ENCODE peak calls at places on chromosomes 13 and 19, in four cellular contexts. One of them, this sample, is unnamed.

GRCh38 chr13:111275995-111276618 is 44.3 kb upstream of the TEX29 start:
- DNase-seq in RWPE1: no peak
- DNase-seq in left ventricle myocardium inferior: no peak
- DNase-seq in pancreas: no peak
- DNase-seq in this sample: no peak

GRCh38 chr13:100546713-100547405 is 41.7 kb downstream of the GGACT start:
- DNase-seq in RWPE1: no peak
- DNase-seq in left ventricle myocardium inferior: no peak
- DNase-seq in pancreas: no peak
- DNase-seq in this sample: no peak

GRCh38 chr19:30710721-30711120 is 338.5 kb downstream of the ZNF536 start:
- DNase-seq in RWPE1: no peak
- DNase-seq in left ventricle myocardium inferior: no peak
- DNase-seq in pancreas: no peak
- DNase-seq in this sample: no peak

GRCh38 chr19:13366529-13367143 is 139.6 kb downstream of the CACNA1A start:
- DNase-seq in RWPE1: peak
- DNase-seq in left ventricle myocardium inferior: no peak
- DNase-seq in pancreas: no peak
- DNase-seq in this sample: no peak

GRCh38 chr19:36060430-36060829 is 5.7 kb downstream of the WDR62 start:
- DNase-seq in RWPE1: peak
- DNase-seq in left ventricle myocardium inferior: peak
- DNase-seq in pancreas: no peak
- DNase-seq in this sample: peak

GRCh38 chr13:81639984-81640582 is 1299.2 kb upstream of the SPRY2 start:
- DNase-seq in RWPE1: no peak
- DNase-seq in left ventricle myocardium inferior: no peak
- DNase-seq in pancreas: no peak
- DNase-seq in this sample: no peak

GRCh38 chr13:110138700-110139036 is 168.3 kb downstream of the COL4A1 start:
- DNase-seq in RWPE1: no peak
- DNase-seq in left ventricle myocardium inferior: no peak
- DNase-seq in pancreas: no peak
- DNase-seq in this sample: no peak

GRCh38 chr19:32945260-32945659 is 26.5 kb downstream of the CEP89 start:
- DNase-seq in RWPE1: no peak
- DNase-seq in left ventricle myocardium inferior: no peak
- DNase-seq in pancreas: no peak
- DNase-seq in this sample: no peak

GRCh38 chr19:7213628-7214328 is 80.4 kb downstream of the INSR start:
- DNase-seq in RWPE1: no peak
- DNase-seq in left ventricle myocardium inferior: no peak
- DNase-seq in pancreas: no peak
- DNase-seq in this sample: no peak

GRCh38 chr13:43785681-43786471 is 896 bp downstream of the ENOX1 start:
- DNase-seq in RWPE1: peak
- DNase-seq in left ventricle myocardium inferior: peak
- DNase-seq in pancreas: peak
- DNase-seq in this sample: peak

GRCh38 chr19:51195616-51196015 is 29.3 kb upstream of the CD33 start:
- DNase-seq in RWPE1: no peak
- DNase-seq in left ventricle myocardium inferior: no peak
- DNase-seq in pancreas: no peak
- DNase-seq in this sample: no peak

GRCh38 chr13:35760678-35761308 is 284.3 kb upstream of the MAB21L1 start:
- DNase-seq in RWPE1: no peak
- DNase-seq in left ventricle myocardium inferior: no peak
- DNase-seq in pancreas: no peak
- DNase-seq in this sample: no peak

GRCh38 chr13:97743946-97744345 is 209.5 kb upstream of the IPO5 start:
- DNase-seq in RWPE1: no peak
- DNase-seq in left ventricle myocardium inferior: no peak
- DNase-seq in pancreas: no peak
- DNase-seq in this sample: no peak

GRCh38 chr19:13954185-13954584 is 1.9 kb downstream of the DCAF15 start:
- DNase-seq in RWPE1: no peak
- DNase-seq in left ventricle myocardium inferior: no peak
- DNase-seq in pancreas: no peak
- DNase-seq in this sample: no peak

GRCh38 chr13:75305057-75305456 is 176.9 kb downstream of the TBC1D4 start:
- DNase-seq in RWPE1: no peak
- DNase-seq in left ventricle myocardium inferior: no peak
- DNase-seq in pancreas: no peak
- DNase-seq in this sample: no peak

GRCh38 chr19:49786432-49786831 is 19.6 kb downstream of the AP2A1 start:
- DNase-seq in RWPE1: peak
- DNase-seq in left ventricle myocardium inferior: no peak
- DNase-seq in pancreas: no peak
- DNase-seq in this sample: no peak

GRCh38 chr19:30557212-30557611 is 185.0 kb downstream of the ZNF536 start:
- DNase-seq in RWPE1: peak
- DNase-seq in left ventricle myocardium inferior: no peak
- DNase-seq in pancreas: no peak
- DNase-seq in this sample: no peak

GRCh38 chr13:20350380-20350763 is 118.3 kb upstream of the GJB6 start:
- DNase-seq in RWPE1: no peak
- DNase-seq in left ventricle myocardium inferior: no peak
- DNase-seq in pancreas: no peak
- DNase-seq in this sample: no peak
- H3K27ac ChIP-seq in RWPE1: peak
- H3K27ac ChIP-seq in left ventricle myocardium inferior: no peak
- H3K27ac ChIP-seq in pancreas: no peak
- H3K27ac ChIP-seq in this sample: no peak

DNA sequence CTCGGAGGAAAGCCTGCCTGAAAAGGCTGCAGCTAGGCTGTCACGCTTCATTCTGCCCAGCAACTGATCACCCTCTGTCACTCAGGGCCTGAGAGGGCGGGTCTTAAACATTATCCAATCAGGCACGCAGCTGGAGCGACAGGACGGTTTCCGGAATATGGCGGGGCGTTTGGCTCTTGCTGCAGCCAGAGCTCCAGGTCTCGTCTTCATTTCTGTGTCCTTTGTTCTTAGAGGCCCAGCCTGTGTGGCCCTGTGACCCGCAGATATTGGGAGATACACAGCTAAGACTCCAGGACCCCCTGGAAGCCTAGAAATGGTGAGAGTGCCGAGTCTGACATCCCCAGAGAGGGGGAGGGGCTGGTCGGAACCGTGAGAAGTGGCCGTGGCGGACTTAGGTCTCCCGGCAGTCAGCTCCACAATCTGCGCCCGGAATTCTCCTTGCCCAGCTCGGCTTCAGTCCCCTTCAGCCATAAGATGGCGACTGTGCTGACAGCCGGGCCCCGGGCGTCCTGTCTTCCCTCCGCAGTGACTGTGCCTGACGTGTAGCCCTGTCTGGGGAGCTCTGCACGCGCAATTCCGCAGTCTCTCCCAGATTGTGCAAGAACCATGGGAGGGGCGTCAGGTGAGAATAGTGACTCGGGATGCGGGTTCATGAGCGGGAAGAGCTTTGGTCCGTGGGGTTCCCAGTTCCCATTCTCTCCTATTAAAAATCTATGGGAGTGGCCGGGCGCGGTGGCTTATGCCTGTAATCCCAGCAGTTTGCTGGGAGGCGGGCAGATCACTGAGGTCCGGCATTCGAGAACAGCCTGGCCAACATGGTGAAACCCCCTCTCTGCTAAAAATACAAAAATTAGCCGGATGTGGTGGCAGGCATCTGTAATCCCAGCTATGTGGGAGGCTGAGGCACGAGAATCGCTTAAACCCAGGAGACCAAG is at the start of gene ZNF429:
- DNase-seq in RWPE1: peak
- DNase-seq in left ventricle myocardium inferior: peak
- DNase-seq in pancreas: peak
- DNase-seq in this sample: peak
- H3K27ac ChIP-seq in RWPE1: peak
- H3K27ac ChIP-seq in left ventricle myocardium inferior: peak
- H3K27ac ChIP-seq in pancreas: peak
- H3K27ac ChIP-seq in this sample: peak

GRCh38 chr19:41916033-41916424 is 12.2 kb downstream of the ERFL start:
- DNase-seq in RWPE1: no peak
- DNase-seq in left ventricle myocardium inferior: no peak
- DNase-seq in pancreas: peak
- DNase-seq in this sample: no peak
- H3K27ac ChIP-seq in RWPE1: no peak
- H3K27ac ChIP-seq in left ventricle myocardium inferior: no peak
- H3K27ac ChIP-seq in pancreas: no peak
- H3K27ac ChIP-seq in this sample: no peak

GRCh38 chr19:1921326-1921725 is 16.1 kb downstream of the ADAT3 start:
- DNase-seq in RWPE1: no peak
- DNase-seq in left ventricle myocardium inferior: no peak
- DNase-seq in pancreas: no peak
- DNase-seq in this sample: no peak

GRCh38 chr19:1921825-1922224 is 16.6 kb downstream of the ADAT3 start:
- DNase-seq in RWPE1: no peak
- DNase-seq in left ventricle myocardium inferior: no peak
- DNase-seq in pancreas: no peak
- DNase-seq in this sample: no peak

GRCh38 chr19:1918975-1919374 is 13.8 kb downstream of the ADAT3 start:
- DNase-seq in RWPE1: no peak
- DNase-seq in left ventricle myocardium inferior: no peak
- DNase-seq in pancreas: peak
- DNase-seq in this sample: no peak

GRCh38 chr19:1922803-1923202 is 17.6 kb downstream of the ADAT3 start:
- DNase-seq in RWPE1: no peak
- DNase-seq in left ventricle myocardium inferior: no peak
- DNase-seq in pancreas: no peak
- DNase-seq in this sample: no peak

DNA sequence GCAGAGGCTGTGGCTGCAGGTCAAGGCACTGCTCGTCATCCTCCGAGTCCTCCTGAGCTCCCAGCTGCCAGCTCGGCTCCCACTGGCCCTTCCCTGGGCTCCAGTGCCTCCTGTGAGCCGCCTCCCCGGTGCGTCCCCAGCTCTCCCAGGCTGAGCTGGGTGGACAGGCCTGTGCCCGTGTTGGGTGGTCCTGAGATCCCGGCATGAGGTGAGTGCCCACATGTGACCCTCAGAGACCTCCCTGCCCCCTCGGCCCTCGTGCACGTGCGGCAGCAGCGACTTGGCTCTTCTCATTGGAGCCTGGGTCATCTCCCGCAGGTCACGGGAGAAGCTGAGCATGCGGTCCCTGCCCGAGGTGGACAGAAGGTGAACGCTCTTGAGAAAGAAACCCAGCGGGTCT is 15.4 kb downstream of the ADAT3 start:
- DNase-seq in RWPE1: no peak
- DNase-seq in left ventricle myocardium inferior: no peak
- DNase-seq in pancreas: peak
- DNase-seq in this sample: no peak
- H3K27ac ChIP-seq in RWPE1: no peak
- H3K27ac ChIP-seq in left ventricle myocardium inferior: no peak
- H3K27ac ChIP-seq in pancreas: no peak
- H3K27ac ChIP-seq in this sample: no peak

DNA sequence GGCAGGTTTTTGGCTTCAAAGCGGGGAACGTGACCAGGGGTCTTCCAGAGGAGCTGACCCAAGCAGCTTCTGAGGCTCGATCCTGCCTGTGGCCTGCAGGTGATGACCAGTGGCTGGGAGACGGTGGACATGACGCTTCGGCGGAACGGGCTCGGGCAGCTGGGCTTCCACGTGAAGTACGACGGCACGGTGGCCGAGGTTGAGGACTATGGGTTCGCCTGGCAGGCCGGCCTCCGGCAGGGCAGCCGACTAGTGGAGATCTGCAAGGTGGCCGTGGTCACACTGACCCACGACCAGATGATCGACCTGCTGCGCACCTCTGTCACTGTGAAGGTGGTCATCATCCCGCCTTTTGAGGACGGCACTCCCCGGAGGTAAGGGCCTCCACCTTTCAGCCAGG is 93.6 kb downstream of the DPF1 start:
- DNase-seq in RWPE1: no peak
- DNase-seq in left ventricle myocardium inferior: no peak
- DNase-seq in pancreas: no peak
- DNase-seq in this sample: no peak
- H3K27ac ChIP-seq in RWPE1: peak
- H3K27ac ChIP-seq in left ventricle myocardium inferior: no peak
- H3K27ac ChIP-seq in pancreas: no peak
- H3K27ac ChIP-seq in this sample: no peak

This sample was measured in substantia nigra.